ENCODE peak calls at places on chromosomes 2 and 18, in five cellular contexts. One of them, this sample, is unnamed.

GRCh38 chr2:183149489-183149888 is 25.2 kb downstream of the NUP35 start:
- DNase-seq in OCI-M1: no peak
- DNase-seq in K562: no peak
- DNase-seq in tibial nerve: no peak
- DNase-seq in HFF-Myc: no peak
- DNase-seq in this sample: peak

GRCh38 chr2:190519975-190520767 is 14.4 kb downstream of the NEMP2 start:
- DNase-seq in K562: no peak
- DNase-seq in HFF-Myc: no peak
- DNase-seq in tibial nerve: no peak
- DNase-seq in OCI-M1: no peak
- DNase-seq in this sample: no peak

GRCh38 chr2:11227595-11227994 is 72.3 kb downstream of the SLC66A3 start:
- DNase-seq in tibial nerve: no peak
- DNase-seq in OCI-M1: peak
- DNase-seq in K562: no peak
- DNase-seq in HFF-Myc: no peak
- DNase-seq in this sample: no peak

GRCh38 chr2:58427572-58428285 is 186.6 kb upstream of the FANCL start:
- DNase-seq in K562: no peak
- DNase-seq in tibial nerve: no peak
- DNase-seq in HFF-Myc: no peak
- DNase-seq in OCI-M1: peak
- DNase-seq in this sample: peak

GRCh38 chr2:172283476-172283875 is 143.9 kb upstream of the ITGA6 start:
- DNase-seq in tibial nerve: no peak
- DNase-seq in K562: no peak
- DNase-seq in OCI-M1: peak
- DNase-seq in HFF-Myc: no peak
- DNase-seq in this sample: peak

GRCh38 chr2:162085090-162085891 is 11.3 kb upstream of the DPP4 start:
- DNase-seq in OCI-M1: no peak
- DNase-seq in tibial nerve: no peak
- DNase-seq in HFF-Myc: no peak
- DNase-seq in K562: no peak
- DNase-seq in this sample: peak

GRCh38 chr2:166106431-166107015 is 21.3 kb downstream of the SCN1A start:
- DNase-seq in tibial nerve: no peak
- DNase-seq in HFF-Myc: no peak
- DNase-seq in OCI-M1: peak
- DNase-seq in K562: no peak
- DNase-seq in this sample: peak

GRCh38 chr2:112134120-112134519 is 4.1 kb upstream of the FBLN7 start:
- DNase-seq in HFF-Myc: no peak
- DNase-seq in K562: no peak
- DNase-seq in OCI-M1: no peak
- DNase-seq in tibial nerve: no peak
- DNase-seq in this sample: no peak

GRCh38 chr2:119941388-119941787 is 71.5 kb upstream of the EPB41L5 start:
- DNase-seq in OCI-M1: no peak
- DNase-seq in tibial nerve: no peak
- DNase-seq in HFF-Myc: no peak
- DNase-seq in K562: no peak
- DNase-seq in this sample: no peak

GRCh38 chr2:439540-440465 is 151.9 kb upstream of the ALKAL2 start:
- DNase-seq in HFF-Myc: no peak
- DNase-seq in tibial nerve: no peak
- DNase-seq in OCI-M1: no peak
- DNase-seq in K562: no peak
- DNase-seq in this sample: no peak

GRCh38 chr2:240502430-240503121 is 55.2 kb downstream of the ANKMY1 start:
- DNase-seq in OCI-M1: no peak
- DNase-seq in tibial nerve: no peak
- DNase-seq in HFF-Myc: no peak
- DNase-seq in K562: no peak
- DNase-seq in this sample: no peak

GRCh38 chr18:55833543-55833942 is 245.6 kb upstream of the TCF4 start:
- DNase-seq in OCI-M1: no peak
- DNase-seq in tibial nerve: no peak
- DNase-seq in HFF-Myc: peak
- DNase-seq in K562: no peak
- DNase-seq in this sample: peak

GRCh38 chr2:98016908-98017700 is 21.4 kb upstream of the TMEM131 start:
- DNase-seq in OCI-M1: no peak
- DNase-seq in K562: no peak
- DNase-seq in tibial nerve: no peak
- DNase-seq in HFF-Myc: no peak
- DNase-seq in this sample: no peak

GRCh38 chr18:63454497-63454896 is 22.3 kb upstream of the SERPINB5 start:
- DNase-seq in tibial nerve: no peak
- DNase-seq in HFF-Myc: no peak
- DNase-seq in OCI-M1: no peak
- DNase-seq in K562: no peak
- DNase-seq in this sample: peak

GRCh38 chr2:233690444-233690843 is 2.2 kb upstream of the UGT1A6 start:
- DNase-seq in HFF-Myc: no peak
- DNase-seq in tibial nerve: no peak
- DNase-seq in OCI-M1: no peak
- DNase-seq in K562: no peak
- DNase-seq in this sample: no peak

GRCh38 chr2:25310965-25311865 is 30.5 kb downstream of the DNMT3A start:
- DNase-seq in K562: peak
- DNase-seq in HFF-Myc: no peak
- DNase-seq in tibial nerve: no peak
- DNase-seq in OCI-M1: no peak
- DNase-seq in this sample: no peak

GRCh38 chr2:108920686-108921085 is 68.3 kb downstream of the EDAR start:
- DNase-seq in K562: no peak
- DNase-seq in tibial nerve: no peak
- DNase-seq in HFF-Myc: no peak
- DNase-seq in OCI-M1: no peak
- DNase-seq in this sample: no peak

GRCh38 chr2:236673823-236674185 is 104.2 kb downstream of the ACKR3 start:
- DNase-seq in K562: no peak
- DNase-seq in OCI-M1: no peak
- DNase-seq in tibial nerve: no peak
- DNase-seq in HFF-Myc: no peak
- DNase-seq in this sample: no peak

GRCh38 chr2:71672011-71672639 is 218.8 kb downstream of the DYSF start:
- DNase-seq in HFF-Myc: no peak
- DNase-seq in K562: no peak
- DNase-seq in tibial nerve: no peak
- DNase-seq in OCI-M1: no peak
- DNase-seq in this sample: no peak

GRCh38 chr2:162487816-162488215 is 143.9 kb downstream of the GCA start:
- DNase-seq in tibial nerve: no peak
- DNase-seq in HFF-Myc: no peak
- DNase-seq in K562: no peak
- DNase-seq in OCI-M1: no peak
- DNase-seq in this sample: no peak

GRCh38 chr2:222904557-222905258 is 43.9 kb downstream of the ACSL3 start:
- DNase-seq in tibial nerve: no peak
- DNase-seq in OCI-M1: no peak
- DNase-seq in K562: no peak
- DNase-seq in HFF-Myc: no peak
- DNase-seq in this sample: peak

GRCh38 chr2:239444626-239445625 is 44.1 kb upstream of the HDAC4 start:
- DNase-seq in tibial nerve: peak
- DNase-seq in K562: no peak
- DNase-seq in HFF-Myc: no peak
- DNase-seq in OCI-M1: no peak
- DNase-seq in this sample: no peak

GRCh38 chr18:57943723-57944122 is 100.3 kb upstream of the NEDD4L start:
- DNase-seq in OCI-M1: no peak
- DNase-seq in tibial nerve: no peak
- DNase-seq in K562: no peak
- DNase-seq in HFF-Myc: no peak
- DNase-seq in this sample: peak

GRCh38 chr2:199535445-199536177 is 77.9 kb upstream of the SATB2 start:
- DNase-seq in HFF-Myc: no peak
- DNase-seq in tibial nerve: no peak
- DNase-seq in OCI-M1: no peak
- DNase-seq in K562: no peak
- DNase-seq in this sample: no peak

GRCh38 chr18:22112215-22112614 is 57.2 kb upstream of the GATA6 start:
- DNase-seq in OCI-M1: no peak
- DNase-seq in tibial nerve: no peak
- DNase-seq in HFF-Myc: no peak
- DNase-seq in K562: no peak
- DNase-seq in this sample: no peak

GRCh38 chr18:77205769-77206168 is 43.9 kb upstream of the GALR1 start:
- DNase-seq in OCI-M1: no peak
- DNase-seq in K562: no peak
- DNase-seq in tibial nerve: no peak
- DNase-seq in HFF-Myc: no peak
- DNase-seq in this sample: no peak